ENCODE peak calls at places on chromosomes 3 and 15, in seven cellular contexts. One of them, this sample, is unnamed.

GRCh38 chr15:68578960-68579935 is at the start of gene CORO2B:
- DNase-seq in cardiac septum: no peak
- DNase-seq in NCI-H460: no peak
- DNase-seq in GM19239: no peak
- DNase-seq in foreskin fibroblast: peak; percentile 79
- DNase-seq in mesothelial cell of epicardium: no peak
- DNase-seq in C1 segment of cervical spinal cord: no peak
- DNase-seq in this sample: peak; percentile 32

GRCh38 chr3:178551916-178552321 is 15.7 kb downstream of the KCNMB2 start:
- DNase-seq in cardiac septum: no peak
- DNase-seq in NCI-H460: no peak
- DNase-seq in GM19239: no peak
- DNase-seq in foreskin fibroblast: peak; percentile 2
- DNase-seq in mesothelial cell of epicardium: no peak
- DNase-seq in C1 segment of cervical spinal cord: no peak
- DNase-seq in this sample: no peak

GRCh38 chr15:58203537-58203936 is 65.4 kb downstream of the AQP9 start:
- DNase-seq in cardiac septum: no peak
- DNase-seq in NCI-H460: no peak
- DNase-seq in GM19239: no peak
- DNase-seq in foreskin fibroblast: peak; percentile 98
- DNase-seq in mesothelial cell of epicardium: no peak
- DNase-seq in C1 segment of cervical spinal cord: no peak
- DNase-seq in this sample: no peak

GRCh38 chr3:118337649-118338048 is 697.0 kb downstream of the IGSF11 start:
- DNase-seq in cardiac septum: no peak
- DNase-seq in NCI-H460: no peak
- DNase-seq in GM19239: no peak
- DNase-seq in foreskin fibroblast: no peak
- DNase-seq in mesothelial cell of epicardium: no peak
- DNase-seq in C1 segment of cervical spinal cord: no peak
- DNase-seq in this sample: no peak

GRCh38 chr15:74906450-74907276 is at the start of gene FAM219B:
- DNase-seq in cardiac septum: peak; percentile 98
- DNase-seq in NCI-H460: peak; percentile 82
- DNase-seq in GM19239: peak; percentile 95
- DNase-seq in foreskin fibroblast: peak; percentile 95
- DNase-seq in mesothelial cell of epicardium: peak; percentile 86
- DNase-seq in C1 segment of cervical spinal cord: peak; percentile 78
- DNase-seq in this sample: peak; percentile 80

GRCh38 chr15:79315623-79316328 is 4.9 kb downstream of the TMED3 start:
- DNase-seq in cardiac septum: no peak
- DNase-seq in NCI-H460: no peak
- DNase-seq in GM19239: no peak
- DNase-seq in foreskin fibroblast: no peak
- DNase-seq in mesothelial cell of epicardium: no peak
- DNase-seq in C1 segment of cervical spinal cord: peak; percentile 67
- DNase-seq in this sample: no peak

GRCh38 chr3:102141096-102141912 is 292.0 kb downstream of the NFKBIZ start:
- DNase-seq in cardiac septum: no peak
- DNase-seq in NCI-H460: no peak
- DNase-seq in GM19239: no peak
- DNase-seq in foreskin fibroblast: peak; percentile 65
- DNase-seq in mesothelial cell of epicardium: no peak
- DNase-seq in C1 segment of cervical spinal cord: no peak
- DNase-seq in this sample: no peak

GRCh38 chr15:55714064-55714463 is 28.9 kb downstream of the PRTG start:
- DNase-seq in cardiac septum: no peak
- DNase-seq in NCI-H460: no peak
- DNase-seq in GM19239: no peak
- DNase-seq in foreskin fibroblast: no peak
- DNase-seq in mesothelial cell of epicardium: no peak
- DNase-seq in C1 segment of cervical spinal cord: no peak
- DNase-seq in this sample: no peak

GRCh38 chr3:169780738-169781137 is 7.5 kb downstream of the MYNN start:
- DNase-seq in cardiac septum: no peak
- DNase-seq in NCI-H460: no peak
- DNase-seq in GM19239: no peak
- DNase-seq in foreskin fibroblast: no peak
- DNase-seq in mesothelial cell of epicardium: no peak
- DNase-seq in C1 segment of cervical spinal cord: no peak
- DNase-seq in this sample: no peak

GRCh38 chr3:64049136-64049535 is 25.8 kb upstream of the PSMD6 start:
- DNase-seq in cardiac septum: no peak
- DNase-seq in NCI-H460: no peak
- DNase-seq in GM19239: no peak
- DNase-seq in foreskin fibroblast: peak; percentile 47
- DNase-seq in mesothelial cell of epicardium: no peak
- DNase-seq in C1 segment of cervical spinal cord: no peak
- DNase-seq in this sample: no peak

GRCh38 chr3:196499061-196499460 is 4.5 kb downstream of the RNF168 start:
- DNase-seq in cardiac septum: no peak
- DNase-seq in NCI-H460: no peak
- DNase-seq in GM19239: no peak
- DNase-seq in foreskin fibroblast: peak; percentile 30
- DNase-seq in mesothelial cell of epicardium: no peak
- DNase-seq in C1 segment of cervical spinal cord: no peak
- DNase-seq in this sample: no peak

GRCh38 chr3:178086419-178086818 is 449.8 kb upstream of the KCNMB2 start:
- DNase-seq in cardiac septum: no peak
- DNase-seq in NCI-H460: no peak
- DNase-seq in GM19239: no peak
- DNase-seq in foreskin fibroblast: no peak
- DNase-seq in mesothelial cell of epicardium: no peak
- DNase-seq in C1 segment of cervical spinal cord: no peak
- DNase-seq in this sample: no peak

GRCh38 chr3:9826815-9827574 is 16.8 kb downstream of the RPUSD3 start:
- DNase-seq in cardiac septum: no peak
- DNase-seq in NCI-H460: no peak
- DNase-seq in GM19239: no peak
- DNase-seq in foreskin fibroblast: peak; percentile 19
- DNase-seq in mesothelial cell of epicardium: no peak
- DNase-seq in C1 segment of cervical spinal cord: no peak
- DNase-seq in this sample: no peak

GRCh38 chr3:30180305-30181275 is 425.8 kb upstream of the TGFBR2 start:
- DNase-seq in cardiac septum: no peak
- DNase-seq in NCI-H460: no peak
- DNase-seq in GM19239: no peak
- DNase-seq in foreskin fibroblast: peak; percentile 68
- DNase-seq in mesothelial cell of epicardium: no peak
- DNase-seq in C1 segment of cervical spinal cord: no peak
- DNase-seq in this sample: no peak

GRCh38 chr3:61927332-61927731 is 366.0 kb downstream of the PTPRG start:
- DNase-seq in cardiac septum: peak; percentile 87
- DNase-seq in NCI-H460: no peak
- DNase-seq in GM19239: no peak
- DNase-seq in foreskin fibroblast: peak; percentile 88
- DNase-seq in mesothelial cell of epicardium: no peak
- DNase-seq in C1 segment of cervical spinal cord: peak; percentile 70
- DNase-seq in this sample: no peak

GRCh38 chr15:63892794-63893441 is 59.2 kb upstream of the HERC1 start:
- DNase-seq in cardiac septum: no peak
- DNase-seq in NCI-H460: no peak
- DNase-seq in GM19239: no peak
- DNase-seq in foreskin fibroblast: no peak
- DNase-seq in mesothelial cell of epicardium: no peak
- DNase-seq in C1 segment of cervical spinal cord: peak; percentile 12
- DNase-seq in this sample: no peak

GRCh38 chr15:75647370-75648155 is at the start of gene SNX33:
- DNase-seq in cardiac septum: peak; percentile 90
- DNase-seq in NCI-H460: peak; percentile 50
- DNase-seq in GM19239: peak; percentile 57
- DNase-seq in foreskin fibroblast: peak; percentile 94
- DNase-seq in mesothelial cell of epicardium: peak; percentile 61
- DNase-seq in C1 segment of cervical spinal cord: peak; percentile 30
- DNase-seq in this sample: peak; percentile 57

GRCh38 chr15:68819451-68820204 is 1.1 kb downstream of the ANP32A start:
- DNase-seq in cardiac septum: no peak
- DNase-seq in NCI-H460: no peak
- DNase-seq in GM19239: no peak
- DNase-seq in foreskin fibroblast: peak; percentile 72
- DNase-seq in mesothelial cell of epicardium: no peak
- DNase-seq in C1 segment of cervical spinal cord: peak; percentile 43
- DNase-seq in this sample: no peak

GRCh38 chr3:40617084-40617483 is 92.3 kb downstream of the ZNF621 start:
- DNase-seq in cardiac septum: no peak
- DNase-seq in NCI-H460: no peak
- DNase-seq in GM19239: no peak
- DNase-seq in foreskin fibroblast: no peak
- DNase-seq in mesothelial cell of epicardium: no peak
- DNase-seq in C1 segment of cervical spinal cord: no peak
- DNase-seq in this sample: no peak

GRCh38 chr3:146709969-146710368 is 104.8 kb upstream of the PLSCR5 start:
- DNase-seq in cardiac septum: no peak
- DNase-seq in NCI-H460: no peak
- DNase-seq in GM19239: no peak
- DNase-seq in foreskin fibroblast: peak; percentile 20
- DNase-seq in mesothelial cell of epicardium: no peak
- DNase-seq in C1 segment of cervical spinal cord: no peak
- DNase-seq in this sample: no peak

GRCh38 chr3:107987036-107987557 is 103.7 kb downstream of the CD47 start:
- DNase-seq in cardiac septum: peak; percentile 78
- DNase-seq in NCI-H460: peak; percentile 76
- DNase-seq in GM19239: no peak
- DNase-seq in foreskin fibroblast: peak; percentile 96
- DNase-seq in mesothelial cell of epicardium: peak; percentile 31
- DNase-seq in C1 segment of cervical spinal cord: no peak
- DNase-seq in this sample: no peak

GRCh38 chr3:169879013-169879412 is 9.3 kb upstream of the LRRC31 start:
- DNase-seq in cardiac septum: no peak
- DNase-seq in NCI-H460: no peak
- DNase-seq in GM19239: no peak
- DNase-seq in foreskin fibroblast: no peak
- DNase-seq in mesothelial cell of epicardium: no peak
- DNase-seq in C1 segment of cervical spinal cord: no peak
- DNase-seq in this sample: no peak

GRCh38 chr3:115651089-115651488 is 27.8 kb downstream of the GAP43 start:
- DNase-seq in cardiac septum: no peak
- DNase-seq in NCI-H460: no peak
- DNase-seq in GM19239: no peak
- DNase-seq in foreskin fibroblast: no peak
- DNase-seq in mesothelial cell of epicardium: no peak
- DNase-seq in C1 segment of cervical spinal cord: no peak
- DNase-seq in this sample: no peak

GRCh38 chr15:74053941-74054529 is 28.3 kb downstream of the GOLGA6A start:
- DNase-seq in cardiac septum: peak; percentile 91
- DNase-seq in NCI-H460: peak; percentile 68
- DNase-seq in GM19239: peak; percentile 63
- DNase-seq in foreskin fibroblast: peak; percentile 79
- DNase-seq in mesothelial cell of epicardium: peak; percentile 46
- DNase-seq in C1 segment of cervical spinal cord: peak; percentile 4
- DNase-seq in this sample: peak; percentile 41

GRCh38 chr15:71780349-71780976 is 29.9 kb upstream of the NR2E3 start:
- DNase-seq in cardiac septum: no peak
- DNase-seq in NCI-H460: peak; percentile 64
- DNase-seq in GM19239: peak; percentile 62
- DNase-seq in foreskin fibroblast: peak; percentile 79
- DNase-seq in mesothelial cell of epicardium: no peak
- DNase-seq in C1 segment of cervical spinal cord: no peak
- DNase-seq in this sample: no peak

GRCh38 chr3:24367681-24368264 is 126.9 kb downstream of the THRB start:
- DNase-seq in cardiac septum: no peak
- DNase-seq in NCI-H460: no peak
- DNase-seq in GM19239: no peak
- DNase-seq in foreskin fibroblast: peak; percentile 8
- DNase-seq in mesothelial cell of epicardium: no peak
- DNase-seq in C1 segment of cervical spinal cord: no peak
- DNase-seq in this sample: no peak

GRCh38 chr15:80836991-80837390 is 57.8 kb downstream of the CEMIP start:
- DNase-seq in cardiac septum: no peak
- DNase-seq in NCI-H460: no peak
- DNase-seq in GM19239: no peak
- DNase-seq in foreskin fibroblast: no peak
- DNase-seq in mesothelial cell of epicardium: no peak
- DNase-seq in C1 segment of cervical spinal cord: no peak
- DNase-seq in this sample: no peak

GRCh38 chr15:74365619-74366445 is 1.6 kb downstream of the CYP11A1 start:
- DNase-seq in cardiac septum: peak; percentile 54
- DNase-seq in NCI-H460: no peak
- DNase-seq in GM19239: no peak
- DNase-seq in foreskin fibroblast: peak; percentile 82
- DNase-seq in mesothelial cell of epicardium: no peak
- DNase-seq in C1 segment of cervical spinal cord: no peak
- DNase-seq in this sample: peak; percentile 42

GRCh38 chr15:70351391-70351790 is 253.7 kb upstream of the TLE3 start:
- DNase-seq in cardiac septum: peak; percentile 58
- DNase-seq in NCI-H460: no peak
- DNase-seq in GM19239: no peak
- DNase-seq in foreskin fibroblast: no peak
- DNase-seq in mesothelial cell of epicardium: no peak
- DNase-seq in C1 segment of cervical spinal cord: no peak
- DNase-seq in this sample: no peak

GRCh38 chr3:179450321-179450720 is 949 bp downstream of the GNB4 start:
- DNase-seq in cardiac septum: no peak
- DNase-seq in NCI-H460: no peak
- DNase-seq in GM19239: no peak
- DNase-seq in foreskin fibroblast: peak; percentile 39
- DNase-seq in mesothelial cell of epicardium: no peak
- DNase-seq in C1 segment of cervical spinal cord: no peak
- DNase-seq in this sample: no peak

GRCh38 chr3:53544357-53544756 is 49.9 kb downstream of the CACNA1D start:
- DNase-seq in cardiac septum: no peak
- DNase-seq in NCI-H460: no peak
- DNase-seq in GM19239: no peak
- DNase-seq in foreskin fibroblast: no peak
- DNase-seq in mesothelial cell of epicardium: no peak
- DNase-seq in C1 segment of cervical spinal cord: no peak
- DNase-seq in this sample: no peak

GRCh38 chr15:92425578-92426225 is 32.0 kb downstream of the ST8SIA2 start:
- DNase-seq in cardiac septum: no peak
- DNase-seq in NCI-H460: no peak
- DNase-seq in GM19239: no peak
- DNase-seq in foreskin fibroblast: no peak
- DNase-seq in mesothelial cell of epicardium: no peak
- DNase-seq in C1 segment of cervical spinal cord: no peak
- DNase-seq in this sample: no peak

GRCh38 chr15:37016287-37016686 is 84.1 kb downstream of the MEIS2 start:
- DNase-seq in cardiac septum: no peak
- DNase-seq in NCI-H460: no peak
- DNase-seq in GM19239: no peak
- DNase-seq in foreskin fibroblast: peak; percentile 85
- DNase-seq in mesothelial cell of epicardium: no peak
- DNase-seq in C1 segment of cervical spinal cord: no peak
- DNase-seq in this sample: no peak

GRCh38 chr3:101202640-101203039 is 117.7 kb downstream of the IMPG2 start:
- DNase-seq in cardiac septum: no peak
- DNase-seq in NCI-H460: no peak
- DNase-seq in GM19239: no peak
- DNase-seq in foreskin fibroblast: no peak
- DNase-seq in mesothelial cell of epicardium: no peak
- DNase-seq in C1 segment of cervical spinal cord: no peak
- DNase-seq in this sample: no peak

GRCh38 chr15:51969728-51970127 is 1.9 kb downstream of the LEO1 start:
- DNase-seq in cardiac septum: no peak
- DNase-seq in NCI-H460: no peak
- DNase-seq in GM19239: no peak
- DNase-seq in foreskin fibroblast: peak; percentile 8
- DNase-seq in mesothelial cell of epicardium: no peak
- DNase-seq in C1 segment of cervical spinal cord: no peak
- DNase-seq in this sample: no peak

GRCh38 chr15:59686389-59686788 is 2.7 kb downstream of the BNIP2 start:
- DNase-seq in cardiac septum: no peak
- DNase-seq in NCI-H460: no peak
- DNase-seq in GM19239: peak; percentile 26
- DNase-seq in foreskin fibroblast: no peak
- DNase-seq in mesothelial cell of epicardium: no peak
- DNase-seq in C1 segment of cervical spinal cord: no peak
- DNase-seq in this sample: no peak

GRCh38 chr3:104723000-104723399 is 643.7 kb upstream of the ALCAM start:
- DNase-seq in cardiac septum: no peak
- DNase-seq in NCI-H460: no peak
- DNase-seq in GM19239: no peak
- DNase-seq in foreskin fibroblast: no peak
- DNase-seq in mesothelial cell of epicardium: no peak
- DNase-seq in C1 segment of cervical spinal cord: no peak
- DNase-seq in this sample: no peak

GRCh38 chr15:80176443-80176842 is 23.6 kb downstream of the FAH start:
- DNase-seq in cardiac septum: no peak
- DNase-seq in NCI-H460: no peak
- DNase-seq in GM19239: no peak
- DNase-seq in foreskin fibroblast: no peak
- DNase-seq in mesothelial cell of epicardium: no peak
- DNase-seq in C1 segment of cervical spinal cord: no peak
- DNase-seq in this sample: no peak

This sample was measured in progenitor cell of endocrine pancreas.